ENCODE peak calls at places on chromosomes 4 and X, in five cellular contexts. S, P, H, A and M are unnamed samples.

GRCh38 chrX:68249401-68249831 is 183.9 kb downstream of the OPHN1 start:
- DNase-seq in H (no peak), S (no peak), P (no peak), A (peak; percentile 4), M (no peak)

GRCh38 chr4:127604949-127605709 is 27.6 kb upstream of the INTU start:
- DNase-seq in A (peak; percentile 61), H (no peak), S (no peak), P (peak; percentile 67), M (peak; percentile 13)

GRCh38 chr4:8847764-8848163 is 23.9 kb downstream of the HMX1 start:
- DNase-seq in S (no peak), P (no peak), A (no peak), H (no peak), M (no peak)

GRCh38 chr4:148982200-148982599 is 540.0 kb upstream of the NR3C2 start:
- DNase-seq in P (no peak), H (no peak), A (no peak), S (no peak), M (no peak)

GRCh38 chrX:108270739-108271396 is 167.4 kb downstream of the COL4A6 start:
- DNase-seq in H (no peak), S (no peak), P (no peak), A (no peak), M (peak; percentile 1)

GRCh38 chr4:144190009-144190408 is 49.5 kb upstream of the GYPA start:
- DNase-seq in S (no peak), A (no peak), P (no peak), H (no peak), M (no peak)

GRCh38 chrX:103941201-103941975 is 21.0 kb upstream of the TMSB15B start:
- DNase-seq in P (no peak), S (no peak), H (peak; percentile 0), A (peak; percentile 45), M (no peak)

GRCh38 chr4:176193898-176194297 is 1.5 kb downstream of the SPATA4 start:
- DNase-seq in P (no peak), S (no peak), A (peak; percentile 26), H (peak; percentile 60), M (peak; percentile 62)

GRCh38 chr4:48334900-48335384 is 6.4 kb upstream of the SLAIN2 start:
- DNase-seq in S (no peak), A (no peak), P (no peak), H (no peak), M (no peak)

GRCh38 chr4:4843651-4844291 is 15.7 kb upstream of the MSX1 start:
- DNase-seq in A (no peak), S (no peak), P (no peak), H (no peak), M (no peak)

GRCh38 chr4:153538408-153539057 is 72.4 kb downstream of the TMEM131L start:
- DNase-seq in A (peak; percentile 27), H (no peak), P (no peak), S (no peak), M (no peak)

GRCh38 chr4:37453361-37454262 is 209.1 kb downstream of the NWD2 start:
- DNase-seq in S (peak; percentile 13), H (no peak), P (peak; percentile 43), A (peak; percentile 74), M (no peak)

GRCh38 chrX:71859637-71860036 is 51.0 kb upstream of the NHSL2 start:
- DNase-seq in A (peak; percentile 20), P (peak; percentile 3), H (no peak), S (no peak), M (peak; percentile 5)

GRCh38 chrX:18353931-18354368 is 538 bp downstream of the SCML2 start:
- DNase-seq in H (no peak), S (no peak), A (peak; percentile 34), P (no peak), M (no peak)

GRCh38 chrX:22952011-22952410 is 47.7 kb upstream of the DDX53 start:
- DNase-seq in H (no peak), A (no peak), P (no peak), S (no peak), M (no peak)

GRCh38 chrX:67781132-67781531 is 237.3 kb downstream of the AR start:
- DNase-seq in S (no peak), H (no peak), P (no peak), A (peak; percentile 15), M (no peak)

GRCh38 chr4:94413085-94413685 is 38.6 kb upstream of the PDLIM5 start:
- DNase-seq in A (peak; percentile 16), P (no peak), S (no peak), H (peak; percentile 45), M (no peak)

GRCh38 chr4:38424171-38424871 is 239.7 kb upstream of the KLF3 start:
- DNase-seq in S (no peak), H (no peak), A (no peak), P (no peak), M (no peak)

GRCh38 chrX:22060451-22060940 is 28.4 kb downstream of the PHEX start:
- DNase-seq in A (peak; percentile 6), H (no peak), P (no peak), S (no peak), M (no peak)

GRCh38 chr4:55673424-55673823 is 37.3 kb upstream of the NMU start:
- DNase-seq in H (no peak), S (no peak), P (no peak), A (no peak), M (no peak)

GRCh38 chr4:185693548-185694215 is 118.3 kb downstream of the SORBS2 start:
- DNase-seq in S (no peak), A (no peak), H (no peak), P (no peak), M (no peak)

GRCh38 chrX:152637649-152638442 is at the start of gene GABRQ:
- DNase-seq in H (no peak), P (peak; percentile 85), A (peak; percentile 13), S (no peak), M (no peak)

GRCh38 chr4:56048621-56049427 is 100.1 kb downstream of the CEP135 start:
- DNase-seq in H (no peak), P (peak; percentile 66), A (peak; percentile 79), S (peak; percentile 14), M (no peak)

GRCh38 chr4:110636677-110637407 is 14.0 kb upstream of the PITX2 start:
- DNase-seq in H (peak; percentile 64), S (no peak), A (peak; percentile 94), P (no peak), M (peak; percentile 75)

GRCh38 chr4:169103966-169104412 is 93.9 kb upstream of the CBR4 start:
- DNase-seq in S (no peak), P (no peak), A (peak; percentile 14), H (no peak), M (no peak)

GRCh38 chr4:168868044-168868855 is 141.8 kb downstream of the CBR4 start:
- DNase-seq in S (no peak), A (peak; percentile 47), H (peak; percentile 55), P (no peak), M (no peak)

GRCh38 chrX:72539822-72540221 is 32.8 kb downstream of the HDAC8 start:
- DNase-seq in A (no peak), P (no peak), H (no peak), S (no peak), M (no peak)

GRCh38 chrX:103607385-103608304 is at the start of gene TCEAL3:
- DNase-seq in A (peak; percentile 74), H (no peak), S (peak; percentile 44), P (peak; percentile 35), M (no peak)

GRCh38 chr4:173252024-173252935 is 81.9 kb downstream of the HMGB2 start:
- DNase-seq in S (no peak), H (peak; percentile 84), A (peak; percentile 80), P (peak; percentile 87), M (peak; percentile 92)

GRCh38 chr4:140309124-140309870 is 64.1 kb upstream of the SCOC start:
- DNase-seq in A (peak; percentile 59), S (no peak), H (no peak), P (no peak), M (no peak)

GRCh38 chr4:109803924-109804571 is 2.2 kb upstream of the CFI start:
- DNase-seq in H (no peak), P (no peak), S (no peak), A (peak; percentile 24), M (peak; percentile 23)

GRCh38 chrX:8673211-8673610 is 58.7 kb downstream of the ANOS1 start:
- DNase-seq in S (no peak), P (no peak), A (no peak), H (no peak), M (no peak)

GRCh38 chr4:112109455-112110425 is 35.5 kb upstream of the FAM241A start:
- DNase-seq in H (no peak), S (no peak), P (no peak), A (no peak), M (no peak)

GRCh38 chr4:148773313-148773712 is 331.1 kb upstream of the NR3C2 start:
- DNase-seq in S (no peak), A (no peak), H (no peak), P (no peak), M (no peak)